ENCODE peak calls at places on chromosomes 2 and 18, in eight cellular contexts. R is cardiac fibroblast, I is NCI-H524, Y is aorta, A is pancreas, T is NCI-H774, W is transverse colon, U is MM.1S. D is an unnamed sample.
A peak's percentile ranks its signal among the peaks of the same experiment; 100 is the strongest.

GRCh38 chr2:218322756-218323525 is 30.6 kb upstream of the TMBIM1 start:
- DNase-seq in T (peak; percentile 76), A (peak; percentile 90), R (peak; percentile 85), U (peak; percentile 44), I (peak; percentile 82), Y (peak; percentile 90), W (peak; percentile 87), D (peak; percentile 52)

GRCh38 chr2:175766880-175767279 is 235.2 kb downstream of the LNPK start:
- DNase-seq in Y (no peak), R (peak; percentile 19), T (no peak), W (no peak), A (no peak), I (no peak), U (no peak), D (no peak)

GRCh38 chr2:55155764-55156221 is 76.3 kb downstream of the CLHC1 start:
- DNase-seq in U (no peak), T (no peak), Y (no peak), R (peak; percentile 66), I (no peak), A (no peak), W (no peak), D (no peak)

GRCh38 chr18:13440277-13441248 is 222.0 kb downstream of the LDLRAD4 start:
- DNase-seq in W (no peak), T (no peak), I (no peak), R (no peak), Y (no peak), U (no peak), A (peak; percentile 75), D (no peak)

GRCh38 chr2:197088694-197089093 is 162.2 kb upstream of the PGAP1 start:
- DNase-seq in A (no peak), W (no peak), I (peak; percentile 7), Y (no peak), U (no peak), T (no peak), R (no peak), D (no peak)

GRCh38 chr2:10772201-10772867 is 40.3 kb downstream of the PDIA6 start:
- DNase-seq in U (no peak), I (no peak), T (no peak), R (no peak), A (no peak), W (no peak), Y (peak; percentile 63), D (no peak)

GRCh38 chr2:58521803-58522602 is 280.9 kb upstream of the FANCL start:
- DNase-seq in Y (no peak), R (no peak), T (no peak), W (no peak), I (peak; percentile 72), A (no peak), U (no peak), D (no peak)

GRCh38 chr2:18518116-18519111 is 42.0 kb downstream of the RDH14 start:
- DNase-seq in I (no peak), T (no peak), Y (no peak), W (no peak), R (peak; percentile 68), U (no peak), A (no peak), D (no peak)

GRCh38 chr2:79120194-79120713 is at the start of gene REG1A:
- DNase-seq in W (no peak), A (peak; percentile 87), I (no peak), R (no peak), U (no peak), T (no peak), Y (no peak), D (no peak)

GRCh38 chr2:11753452-11753885 is 7.0 kb downstream of the LPIN1 start:
- DNase-seq in W (peak; percentile 83), I (no peak), R (no peak), A (peak; percentile 76), Y (no peak), T (peak; percentile 87), U (peak; percentile 93), D (no peak)

GRCh38 chr2:226030369-226031077 is 631.0 kb downstream of the NYAP2 start:
- DNase-seq in I (peak; percentile 71), R (no peak), A (no peak), Y (no peak), W (no peak), U (peak; percentile 42), T (no peak), D (no peak)

GRCh38 chr18:24763765-24764548 is 303.5 kb downstream of the HRH4 start:
- DNase-seq in W (no peak), U (no peak), Y (no peak), R (peak; percentile 74), A (no peak), I (no peak), T (no peak), D (no peak)

GRCh38 chr2:45993476-45993991 is 303.7 kb upstream of the EPAS1 start:
- DNase-seq in Y (no peak), T (peak; percentile 19), W (peak; percentile 71), U (peak; percentile 86), A (no peak), R (peak; percentile 92), I (peak; percentile 65), D (peak; percentile 75)

GRCh38 chr2:171515672-171516298 is 6.5 kb upstream of the CYBRD1 start:
- DNase-seq in Y (no peak), I (no peak), U (no peak), W (no peak), A (no peak), T (no peak), R (peak; percentile 83), D (no peak)

GRCh38 chr18:34809697-34810096 is 99.6 kb downstream of the DTNA start:
- DNase-seq in Y (peak; percentile 78), A (no peak), I (peak; percentile 23), R (peak; percentile 67), T (no peak), W (peak; percentile 35), U (no peak), D (no peak)

GRCh38 chr18:74064510-74064909 is 83.1 kb downstream of the FBXO15 start:
- DNase-seq in A (no peak), Y (no peak), T (peak; percentile 19), R (no peak), W (no peak), U (no peak), I (no peak), D (no peak)

GRCh38 chr2:96485751-96486643 is 19.2 kb downstream of the NEURL3 start:
- DNase-seq in A (peak; percentile 83), I (no peak), R (peak; percentile 92), W (peak; percentile 79), T (peak; percentile 39), U (peak; percentile 88), Y (peak; percentile 86), D (peak; percentile 72)

GRCh38 chr18:61992923-61993322 is 100.1 kb upstream of the RNF152 start:
- DNase-seq in A (no peak), U (peak; percentile 29), W (no peak), Y (no peak), R (peak; percentile 79), I (no peak), T (no peak), D (no peak)

GRCh38 chr18:11984091-11984490 is 2.8 kb downstream of the IMPA2 start:
- DNase-seq in Y (peak; percentile 59), R (no peak), I (no peak), U (no peak), W (no peak), A (no peak), T (no peak), D (no peak)

GRCh38 chr18:73258375-73259087 is 390.7 kb upstream of the NETO1 start:
- DNase-seq in U (no peak), I (no peak), A (no peak), R (no peak), Y (no peak), T (no peak), W (no peak), D (no peak)

GRCh38 chr2:98869272-98869641 is 66.8 kb downstream of the CRACDL start:
- DNase-seq in R (no peak), I (no peak), U (no peak), A (peak; percentile 90), W (peak; percentile 88), T (peak; percentile 94), Y (no peak), D (no peak)

GRCh38 chr2:233829193-233830110 is 24.9 kb downstream of the HJURP start:
- DNase-seq in A (peak; percentile 24), W (no peak), T (no peak), Y (peak; percentile 55), U (no peak), I (no peak), R (no peak), D (no peak)

GRCh38 chr2:10166489-10167295 is 44.2 kb downstream of the RRM2 start:
- DNase-seq in A (no peak), Y (no peak), W (no peak), T (peak; percentile 21), R (no peak), U (no peak), I (peak; percentile 96), D (no peak)

GRCh38 chr2:119823734-119824334 is 64.1 kb downstream of the PTPN4 start:
- DNase-seq in W (no peak), A (no peak), U (peak; percentile 15), Y (no peak), T (no peak), R (peak; percentile 71), I (peak; percentile 42), D (no peak)

GRCh38 chr2:169928463-169928864 is 101.2 kb downstream of the UBR3 start:
- DNase-seq in Y (no peak), R (peak; percentile 77), I (peak; percentile 41), A (no peak), U (peak; percentile 53), T (peak; percentile 27), W (no peak), D (peak; percentile 13)

GRCh38 chr18:10454800-10455550 is 540 bp downstream of the APCDD1 start:
- DNase-seq in U (peak; percentile 7), Y (no peak), I (peak; percentile 23), R (peak; percentile 5), T (no peak), W (no peak), A (peak; percentile 83), D (peak; percentile 30)

GRCh38 chr18:23646282-23646681 is 16.4 kb downstream of the ANKRD29 start:
- DNase-seq in Y (no peak), W (no peak), U (no peak), A (no peak), T (no peak), I (no peak), R (no peak), D (no peak)